ENCODE peak calls at places on chromosome 5, in six cellular contexts. M, N, F, U, D and Q are unnamed samples.

GRCh38 chr5:125928663-125929062 is 494.5 kb upstream of the GRAMD2B start:
- DNase-seq in M (no peak), N (no peak), U (no peak), D (no peak), F (no peak), Q (no peak)

GRCh38 chr5:30331534-30331933 is 862.0 kb upstream of the CDH6 start:
- DNase-seq in N (no peak), F (no peak), U (no peak), M (no peak), D (no peak), Q (no peak)

GRCh38 chr5:149046196-149046829 is 16.5 kb downstream of the SH3TC2 start:
- DNase-seq in M (no peak), D (no peak), U (no peak), F (no peak), N (no peak), Q (no peak)

GRCh38 chr5:138115254-138115653 is 24.0 kb downstream of the NME5 start:
- DNase-seq in M (no peak), D (no peak), N (no peak), F (no peak), U (no peak), Q (no peak)

GRCh38 chr5:154176191-154176590 is 14.3 kb upstream of the GALNT10 start:
- DNase-seq in M (no peak), U (no peak), F (no peak), N (no peak), D (no peak), Q (no peak)

GRCh38 chr5:147752033-147752432 is 30.5 kb downstream of the JAKMIP2 start:
- DNase-seq in N (no peak), F (no peak), D (no peak), M (no peak), U (no peak), Q (no peak)

GRCh38 chr5:15702102-15702501 is 202.1 kb downstream of the FBXL7 start:
- DNase-seq in D (no peak), N (no peak), M (no peak), U (no peak), F (no peak), Q (no peak)

GRCh38 chr5:80964491-80964890 is 4.3 kb downstream of the RASGRF2 start:
- DNase-seq in F (no peak), D (no peak), U (no peak), N (no peak), M (no peak), Q (no peak)

GRCh38 chr5:58887311-58887710 is 304.4 kb downstream of the RAB3C start:
- DNase-seq in D (no peak), N (no peak), M (no peak), U (no peak), F (no peak), Q (no peak)

GRCh38 chr5:123545506-123545905 is 33.5 kb downstream of the CSNK1G3 start:
- DNase-seq in M (no peak), F (no peak), U (no peak), N (no peak), D (no peak), Q (no peak)

GRCh38 chr5:99878830-99879229 is 656.3 kb upstream of the FAM174A start:
- DNase-seq in N (no peak), M (no peak), U (no peak), D (no peak), F (no peak), Q (no peak)